ENCODE peak calls at places on chromosomes 6 and 20, in four cellular contexts. C is right atrium auricular region, Z is body of pancreas, W is lung. I is an unnamed sample.

GRCh38 chr6:17457405-17457804 is 64.0 kb downstream of the CAP2 start:
- DNase-seq in C (no peak), Z (no peak), W (no peak), I (no peak)

GRCh38 chr6:43990627-43991619 is 136.3 kb downstream of the MRPL14 start:
- DNase-seq in C (no peak), Z (peak), W (no peak), I (no peak)

GRCh38 chr6:107784669-107785068 is 39.4 kb downstream of the SCML4 start:
- DNase-seq in C (no peak), Z (no peak), W (no peak), I (no peak)

GRCh38 chr20:41508335-41508734 is 109.8 kb downstream of the CHD6 start:
- DNase-seq in C (no peak), Z (no peak), W (no peak), I (no peak)

GRCh38 chr6:30283761-30284160 is 43.0 kb upstream of the TRIM39 start:
- DNase-seq in C (no peak), Z (no peak), W (no peak), I (no peak)

GRCh38 chr20:51542894-51543788 is 622 bp upstream of the NFATC2 start:
- DNase-seq in C (no peak), Z (no peak), W (no peak), I (no peak)

GRCh38 chr20:47785900-47786762 is 850 bp upstream of the SULF2 start:
- DNase-seq in C (peak), Z (peak), W (peak), I (peak)

GRCh38 chr20:19205999-19206398 is 6.4 kb upstream of the SLC24A3 start:
- DNase-seq in C (peak), Z (peak), W (peak), I (no peak)

GRCh38 chr6:161828355-161828754 is 554.5 kb upstream of the AGPAT4 start:
- DNase-seq in C (peak), Z (no peak), W (no peak), I (no peak)

GRCh38 chr6:134911532-134911931 is 38.4 kb downstream of the ALDH8A1 start:
- DNase-seq in C (no peak), Z (no peak), W (no peak), I (no peak)

GRCh38 chr6:7991992-7992815 is 72.0 kb downstream of the BLOC1S5 start:
- DNase-seq in C (peak), Z (no peak), W (no peak), I (no peak)

GRCh38 chr20:14775778-14776177 is 438.4 kb upstream of the FLRT3 start:
- DNase-seq in C (no peak), Z (peak), W (no peak), I (no peak)

GRCh38 chr6:42569102-42570028 is 5.5 kb downstream of the UBR2 start:
- DNase-seq in C (no peak), Z (no peak), W (no peak), I (no peak)

GRCh38 chr20:42686057-42686456 is 503.6 kb downstream of the PTPRT start:
- DNase-seq in C (no peak), Z (peak), W (no peak), I (no peak)
- H3K27ac ChIP-seq in C (no peak), Z (no peak), W (no peak), I (no peak)

GRCh38 chr6:54282186-54282585 is 26.1 kb upstream of the TINAG start:
- DNase-seq in C (no peak), Z (no peak), W (no peak), I (no peak)
- H3K4me3 ChIP-seq in C (no peak), Z (no peak), W (no peak), I (no peak)

DNA sequence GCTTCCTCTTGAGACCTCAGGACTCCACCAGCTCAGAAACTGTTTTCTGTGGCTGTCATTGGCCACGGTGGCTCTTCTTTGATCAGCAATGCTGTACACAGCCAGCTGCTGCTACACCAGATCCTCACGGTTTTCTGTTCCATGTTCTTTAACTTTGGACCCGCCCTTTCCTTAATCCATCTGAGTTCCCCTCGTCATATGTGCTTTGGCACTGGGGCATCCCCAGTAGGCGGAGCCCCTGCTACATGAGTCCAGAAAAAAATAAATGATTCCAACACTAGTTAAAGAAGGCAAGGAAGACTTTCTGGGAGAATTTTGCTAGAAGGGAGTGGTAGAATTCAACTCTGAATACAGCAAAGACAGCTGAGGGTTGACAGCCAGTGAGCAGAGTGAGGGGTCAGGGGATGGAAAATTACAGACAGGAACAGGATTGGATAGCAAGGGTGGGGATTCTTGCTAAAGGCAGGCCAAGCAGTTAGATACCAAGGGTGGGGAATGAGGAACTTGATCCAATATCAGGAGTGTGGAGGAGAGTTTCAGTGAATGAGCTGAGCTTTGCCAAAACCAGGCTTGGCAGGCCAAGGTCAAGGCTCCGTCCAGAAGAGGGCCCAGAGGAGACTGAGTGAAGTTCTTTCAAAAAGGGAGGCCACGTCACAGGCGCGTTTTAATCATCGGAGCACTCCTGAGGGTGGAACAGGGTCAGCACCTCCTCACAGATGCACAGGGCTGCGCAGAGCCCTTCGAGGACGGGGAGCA is 391.7 kb downstream of the CDH4 start:
- DNase-seq in C (no peak), Z (no peak), W (no peak), I (no peak)
- TF ChIP-seq CTCF in C (no peak), Z (no peak), W (no peak), I (no peak)

GRCh38 chr6:47435254-47435612 is 42.4 kb upstream of the CD2AP start:
- DNase-seq in C (no peak), Z (no peak), W (no peak), I (no peak)

GRCh38 chr6:47439348-47439668 is 38.3 kb upstream of the CD2AP start:
- DNase-seq in C (no peak), Z (no peak), W (no peak), I (no peak)

GRCh38 chr6:47438481-47439347 is 38.9 kb upstream of the CD2AP start:
- DNase-seq in C (no peak), Z (no peak), W (peak), I (no peak)

GRCh38 chr6:47434372-47435253 is 43.0 kb upstream of the CD2AP start:
- DNase-seq in C (no peak), Z (no peak), W (no peak), I (no peak)

DNA sequence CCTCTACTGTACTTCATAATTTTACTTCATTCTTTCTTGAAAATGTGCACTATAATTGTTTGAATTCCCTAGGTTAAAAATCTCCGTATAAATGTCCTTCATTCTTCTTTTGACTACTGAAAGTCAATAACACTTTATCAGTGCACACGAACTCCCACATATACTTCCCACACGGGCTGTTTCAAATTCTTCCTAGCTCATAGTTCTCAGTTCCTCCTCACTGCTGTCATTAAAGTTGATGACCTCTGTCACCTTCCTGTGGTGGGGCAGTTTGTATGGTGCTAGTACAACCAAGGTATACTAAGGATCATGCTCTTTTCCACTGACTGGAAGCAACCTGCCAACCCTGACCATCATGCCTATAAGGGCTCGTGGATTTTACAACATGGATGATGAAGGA is 40.0 kb upstream of the CD2AP start:
- DNase-seq in C (no peak), Z (no peak), W (no peak), I (no peak)
- H3K27ac ChIP-seq in C (no peak), Z (no peak), W (no peak), I (no peak)

I was measured in coronary artery.